ENCODE peak calls at places on chromosomes 6 and 20, in nine cellular contexts. V is A673; L is PC-3; B is endothelial cell; G is WTC11; H is body of pancreas; Y is GM12865; W is gastrocnemius medialis; N is CD8-positive, alpha-beta T cell. Z is an unnamed sample.

GRCh38 chr6:98498891-98499290 is 335.5 kb upstream of the POU3F2 start:
- DNase-seq in V (no peak), L (no peak), B (no peak), G (no peak), H (no peak), Y (no peak), W (no peak), N (no peak), Z (no peak)

GRCh38 chr6:43772571-43773049 is 2.6 kb downstream of the VEGFA start:
- DNase-seq in V (peak), L (no peak), B (no peak), G (peak), H (peak), Y (peak), W (peak), N (no peak), Z (no peak)

GRCh38 chr6:123967900-123968299 is 164.2 kb downstream of the NKAIN2 start:
- DNase-seq in V (no peak), L (no peak), B (no peak), G (no peak), H (peak), Y (no peak), W (no peak), N (no peak), Z (no peak)

GRCh38 chr20:19300395-19300794 is 88.0 kb downstream of the SLC24A3 start:
- DNase-seq in V (no peak), L (no peak), B (no peak), G (no peak), H (no peak), Y (no peak), W (no peak), N (no peak), Z (no peak)

GRCh38 chr6:143337201-143337949 is 113.1 kb downstream of the ADAT2 start:
- DNase-seq in V (peak), L (peak), B (peak), G (peak), H (peak), Y (peak), W (no peak), N (peak), Z (no peak)

GRCh38 chr6:111604259-111605099 is 1.2 kb downstream of the TRAF3IP2 start:
- DNase-seq in V (peak), L (peak), B (peak), G (no peak), H (peak), Y (no peak), W (peak), N (no peak), Z (peak)

GRCh38 chr6:150639823-150640331 is 40.2 kb downstream of the PLEKHG1 start:
- DNase-seq in V (no peak), L (no peak), B (no peak), G (no peak), H (no peak), Y (peak), W (no peak), N (no peak), Z (no peak)

GRCh38 chr6:165451845-165452244 is 142.4 kb upstream of the C6orf118 start:
- DNase-seq in V (no peak), L (no peak), B (no peak), G (no peak), H (no peak), Y (no peak), W (no peak), N (no peak), Z (no peak)

GRCh38 chr6:8888468-8888867 is 453.1 kb upstream of the SLC35B3 start:
- DNase-seq in V (peak), L (peak), B (no peak), G (no peak), H (no peak), Y (peak), W (no peak), N (no peak), Z (peak)

GRCh38 chr20:16178671-16179070 is 394.6 kb downstream of the KIF16B start:
- DNase-seq in V (no peak), L (no peak), B (no peak), G (no peak), H (no peak), Y (no peak), W (no peak), N (no peak), Z (no peak)

GRCh38 chr6:37488464-37488863 is 11.2 kb downstream of the CCDC167 start:
- DNase-seq in V (no peak), L (no peak), B (no peak), G (no peak), H (no peak), Y (no peak), W (no peak), N (no peak), Z (no peak)

GRCh38 chr6:14001329-14002012 is 76.7 kb downstream of the RNF182 start:
- DNase-seq in V (peak), L (peak), B (no peak), G (no peak), H (peak), Y (no peak), W (no peak), N (no peak), Z (no peak)

GRCh38 chr6:56370127-56370540 is 122.8 kb upstream of the COL21A1 start:
- DNase-seq in V (peak), L (peak), B (peak), G (peak), H (peak), Y (no peak), W (peak), N (no peak), Z (no peak)

GRCh38 chr20:34871320-34871926 is 1.2 kb downstream of the GGT7 start:
- DNase-seq in V (no peak), L (no peak), B (no peak), G (no peak), H (no peak), Y (no peak), W (peak), N (no peak), Z (no peak)

GRCh38 chr6:31730631-31731086 is 1.6 kb upstream of the DDAH2 start:
- DNase-seq in V (no peak), L (no peak), B (no peak), G (no peak), H (no peak), Y (no peak), W (no peak), N (no peak), Z (no peak)

GRCh38 chr20:50578778-50579165 is 68.6 kb downstream of the PTPN1 start:
- DNase-seq in V (no peak), L (no peak), B (no peak), G (no peak), H (no peak), Y (no peak), W (no peak), N (no peak), Z (no peak)

GRCh38 chr20:51631011-51631950 is 88.8 kb upstream of the NFATC2 start:
- DNase-seq in V (peak), L (peak), B (no peak), G (no peak), H (peak), Y (peak), W (peak), N (no peak), Z (no peak)

GRCh38 chr6:88881451-88881850 is 82.0 kb downstream of the RNGTT start:
- DNase-seq in V (no peak), L (no peak), B (no peak), G (no peak), H (no peak), Y (no peak), W (no peak), N (no peak), Z (no peak)

GRCh38 chr20:46151936-46152335 is 33.8 kb downstream of the CD40 start:
- DNase-seq in V (no peak), L (peak), B (peak), G (peak), H (no peak), Y (peak), W (no peak), N (no peak), Z (peak)

GRCh38 chr20:50027611-50028105 is 44.9 kb downstream of the SNAI1 start:
- DNase-seq in V (no peak), L (peak), B (no peak), G (no peak), H (peak), Y (no peak), W (no peak), N (no peak), Z (no peak)

GRCh38 chr6:33988121-33989015 is 157.5 kb downstream of the GRM4 start:
- DNase-seq in V (no peak), L (no peak), B (no peak), G (no peak), H (peak), Y (no peak), W (no peak), N (no peak), Z (no peak)

GRCh38 chr6:125986956-125987617 is 747 bp downstream of the TRMT11 start:
- DNase-seq in V (peak), L (peak), B (no peak), G (no peak), H (no peak), Y (peak), W (no peak), N (no peak), Z (peak)

GRCh38 chr6:122033564-122034181 is 365.8 kb upstream of the HSF2 start:
- DNase-seq in V (peak), L (peak), B (no peak), G (no peak), H (peak), Y (peak), W (no peak), N (no peak), Z (peak)

GRCh38 chr6:56230976-56231566 is 16.3 kb downstream of the COL21A1 start:
- DNase-seq in V (no peak), L (peak), B (no peak), G (no peak), H (no peak), Y (no peak), W (no peak), N (no peak), Z (no peak)

GRCh38 chr6:136309729-136310311 is 20.2 kb upstream of the BCLAF1 start:
- DNase-seq in V (no peak), L (no peak), B (no peak), G (no peak), H (no peak), Y (no peak), W (no peak), N (no peak), Z (no peak)

GRCh38 chr6:9204171-9204570 is 768.8 kb upstream of the SLC35B3 start:
- DNase-seq in V (peak), L (peak), B (no peak), G (no peak), H (peak), Y (no peak), W (no peak), N (no peak), Z (no peak)

GRCh38 chr20:24102749-24103148 is 114.2 kb upstream of the GGTLC1 start:
- DNase-seq in V (no peak), L (peak), B (no peak), G (no peak), H (no peak), Y (no peak), W (no peak), N (no peak), Z (no peak)

GRCh38 chr6:128518531-128519131 is 1.8 kb downstream of the PTPRK start:
- DNase-seq in V (peak), L (peak), B (no peak), G (no peak), H (no peak), Y (no peak), W (no peak), N (no peak), Z (no peak)

GRCh38 chr20:24566656-24567055 is 97.2 kb downstream of the SYNDIG1 start:
- DNase-seq in V (no peak), L (no peak), B (no peak), G (no peak), H (no peak), Y (no peak), W (no peak), N (no peak), Z (no peak)

GRCh38 chr6:149060985-149061760 is 256.3 kb upstream of the TAB2 start:
- DNase-seq in V (no peak), L (peak), B (no peak), G (no peak), H (peak), Y (no peak), W (no peak), N (no peak), Z (no peak)

GRCh38 chr6:106997392-106998257 is 23.1 kb upstream of the CD24 start:
- DNase-seq in V (peak), L (peak), B (peak), G (peak), H (peak), Y (peak), W (no peak), N (peak), Z (peak)

GRCh38 chr6:54876365-54876764 is 29.8 kb downstream of the FAM83B start:
- DNase-seq in V (no peak), L (no peak), B (no peak), G (no peak), H (no peak), Y (no peak), W (peak), N (no peak), Z (no peak)

GRCh38 chr6:113351183-113351834 is 505.8 kb upstream of the MARCKS start:
- DNase-seq in V (no peak), L (peak), B (no peak), G (no peak), H (no peak), Y (no peak), W (no peak), N (no peak), Z (no peak)

GRCh38 chr6:84094050-84094435 is 60.5 kb downstream of the MRAP2 start:
- DNase-seq in V (no peak), L (no peak), B (no peak), G (no peak), H (no peak), Y (no peak), W (no peak), N (no peak), Z (no peak)

GRCh38 chr20:62377615-62378085 is 9.3 kb upstream of the RPS21 start:
- DNase-seq in V (no peak), L (no peak), B (no peak), G (no peak), H (no peak), Y (no peak), W (no peak), N (no peak), Z (no peak)

GRCh38 chr20:62374431-62375152 is 7.5 kb upstream of the LAMA5 start:
- DNase-seq in V (no peak), L (no peak), B (no peak), G (no peak), H (no peak), Y (no peak), W (no peak), N (no peak), Z (no peak)

GRCh38 chr20:62377064-62377461 is 9.8 kb upstream of the RPS21 start:
- DNase-seq in V (no peak), L (no peak), B (no peak), G (no peak), H (no peak), Y (no peak), W (no peak), N (no peak), Z (no peak)

GRCh38 chr20:62378215-62378614 is 8.7 kb upstream of the RPS21 start:
- DNase-seq in V (no peak), L (no peak), B (no peak), G (no peak), H (no peak), Y (no peak), W (no peak), N (no peak), Z (no peak)

GRCh38 chr20:62376112-62377063 is 9.3 kb upstream of the LAMA5 start:
- DNase-seq in V (no peak), L (no peak), B (peak), G (peak), H (peak), Y (no peak), W (peak), N (no peak), Z (no peak)
- TF ChIP-seq CTCF in V (no peak), L (no peak), B (no peak), G (no peak), H (peak), Y (no peak), W (peak), N (no peak), Z (no peak)

GRCh38 chr6:303948-304558 is 11.8 kb downstream of the DUSP22 start:
- DNase-seq in V (no peak), L (no peak), B (no peak), G (peak), H (no peak), Y (peak), W (no peak), N (no peak), Z (no peak)
- TF ChIP-seq CTCF in V (peak), L (peak), B (no peak), G (peak), H (no peak), Y (peak), W (no peak), N (no peak), Z (peak)

GRCh38 chr20:20407891-20408805 is 40.2 kb downstream of the INSM1 start:
- DNase-seq in V (peak), L (peak), B (no peak), G (no peak), H (no peak), Y (no peak), W (no peak), N (no peak), Z (no peak)
- TF ChIP-seq CTCF in V (peak), L (peak), B (peak), G (no peak), H (no peak), Y (no peak), W (no peak), N (no peak), Z (no peak)

GRCh38 chr20:54875307-54875706 is 399.9 kb downstream of the DOK5 start:
- DNase-seq in V (no peak), L (no peak), B (no peak), G (no peak), H (no peak), Y (no peak), W (no peak), N (no peak), Z (no peak)

GRCh38 chr20:54879393-54879792 is 404.0 kb downstream of the DOK5 start:
- DNase-seq in V (no peak), L (no peak), B (no peak), G (no peak), H (no peak), Y (no peak), W (no peak), N (no peak), Z (no peak)

GRCh38 chr20:54869765-54870164 is 394.4 kb downstream of the DOK5 start:
- DNase-seq in V (no peak), L (no peak), B (no peak), G (no peak), H (no peak), Y (no peak), W (no peak), N (no peak), Z (no peak)

GRCh38 chr20:54872440-54872839 is 397.0 kb downstream of the DOK5 start:
- DNase-seq in V (no peak), L (no peak), B (no peak), G (no peak), H (no peak), Y (no peak), W (no peak), N (no peak), Z (no peak)

GRCh38 chr20:54874718-54875117 is 399.3 kb downstream of the DOK5 start:
- DNase-seq in V (no peak), L (no peak), B (no peak), G (no peak), H (no peak), Y (no peak), W (no peak), N (no peak), Z (no peak)
- TF ChIP-seq CTCF in V (no peak), L (no peak), B (no peak), G (no peak), H (no peak), Y (no peak), W (no peak), N (no peak), Z (no peak)

GRCh38 chr6:27811383-27811782 is 100.8 kb downstream of the OR2B2 start:
- DNase-seq in V (no peak), L (peak), B (no peak), G (no peak), H (no peak), Y (no peak), W (no peak), N (no peak), Z (no peak)

GRCh38 chr6:27812078-27812804 is 100.0 kb downstream of the OR2B2 start:
- DNase-seq in V (no peak), L (peak), B (no peak), G (no peak), H (no peak), Y (no peak), W (no peak), N (no peak), Z (no peak)

GRCh38 chr6:27809067-27809938 is 102.9 kb downstream of the OR2B2 start:
- DNase-seq in V (no peak), L (no peak), B (no peak), G (no peak), H (no peak), Y (peak), W (no peak), N (no peak), Z (no peak)

GRCh38 chr6:27810768-27811298 is 101.4 kb downstream of the OR2B2 start:
- DNase-seq in V (no peak), L (peak), B (no peak), G (no peak), H (no peak), Y (peak), W (no peak), N (peak), Z (no peak)

GRCh38 chr6:27809939-27810767 is 102.0 kb downstream of the OR2B2 start:
- DNase-seq in V (peak), L (peak), B (peak), G (peak), H (peak), Y (peak), W (peak), N (peak), Z (peak)
- TF ChIP-seq CTCF in V (peak), L (peak), B (no peak), G (no peak), H (no peak), Y (no peak), W (no peak), N (no peak), Z (no peak)

GRCh38 chr6:5175195-5175594 is 85.6 kb downstream of the LYRM4 start:
- DNase-seq in V (peak), L (peak), B (peak), G (peak), H (no peak), Y (peak), W (no peak), N (no peak), Z (no peak)
- TF ChIP-seq CTCF in V (peak), L (peak), B (peak), G (peak), H (no peak), Y (peak), W (no peak), N (no peak), Z (peak)

Z was measured in GM13976.